ENCODE peak calls at places on chromosomes 7 and 10, in nine cellular contexts. X, O, Y, W, B, J, D, A and S are unnamed samples.
A peak's percentile ranks its signal among the peaks of the same experiment; 100 is the strongest.

GRCh38 chr10:69179089-69179742 is 818 bp upstream of the SUPV3L1 start:
- DNase-seq in X (peak; percentile 16), O (peak; percentile 81), Y (no peak), W (no peak), B (no peak), J (peak; percentile 20), D (no peak), A (peak; percentile 32), S (no peak)

GRCh38 chr7:78576196-78576595 is 777.6 kb downstream of the PHTF2 start:
- DNase-seq in X (no peak), O (no peak), Y (no peak), W (no peak), B (no peak), J (no peak), D (no peak), A (no peak), S (no peak)

GRCh38 chr10:117222552-117223412 is 18.1 kb upstream of the SLC18A2 start:
- DNase-seq in X (no peak), O (no peak), Y (no peak), W (no peak), B (no peak), J (no peak), D (no peak), A (no peak), S (no peak)

GRCh38 chr7:1210321-1210978 is 22.2 kb upstream of the UNCX start:
- DNase-seq in X (no peak), O (no peak), Y (no peak), W (no peak), B (no peak), J (no peak), D (no peak), A (no peak), S (peak; percentile 65)

GRCh38 chr10:6507311-6507710 is 72.8 kb downstream of the PRKCQ start:
- DNase-seq in X (no peak), O (no peak), Y (no peak), W (no peak), B (no peak), J (no peak), D (no peak), A (no peak), S (no peak)

GRCh38 chr10:100528885-100529472 is 692 bp downstream of the NDUFB8 start:
- DNase-seq in X (no peak), O (no peak), Y (no peak), W (no peak), B (no peak), J (no peak), D (no peak), A (no peak), S (no peak)

GRCh38 chr10:14736600-14737081 is 38.1 kb downstream of the FAM107B start:
- DNase-seq in X (peak; percentile 37), O (no peak), Y (no peak), W (peak; percentile 84), B (no peak), J (no peak), D (peak; percentile 72), A (peak; percentile 35), S (peak; percentile 74)

GRCh38 chr7:19294629-19295028 is 149.4 kb upstream of the FERD3L start:
- DNase-seq in X (no peak), O (no peak), Y (no peak), W (no peak), B (no peak), J (no peak), D (no peak), A (peak; percentile 21), S (no peak)

GRCh38 chr7:3697472-3697871 is 396.4 kb downstream of the SDK1 start:
- DNase-seq in X (no peak), O (no peak), Y (no peak), W (no peak), B (no peak), J (no peak), D (no peak), A (no peak), S (no peak)

GRCh38 chr7:2802504-2803341 is 41.4 kb downstream of the GNA12 start:
- DNase-seq in X (no peak), O (no peak), Y (no peak), W (peak; percentile 23), B (no peak), J (no peak), D (no peak), A (peak; percentile 38), S (peak; percentile 87)

GRCh38 chr7:45663167-45663921 is 89.2 kb downstream of the ADCY1 start:
- DNase-seq in X (no peak), O (no peak), Y (peak; percentile 70), W (no peak), B (peak; percentile 73), J (peak; percentile 49), D (peak; percentile 52), A (peak; percentile 32), S (no peak)

GRCh38 chr10:34816067-34817002 is 1.2 kb upstream of the PARD3 start:
- DNase-seq in X (peak; percentile 25), O (no peak), Y (peak; percentile 34), W (peak; percentile 63), B (no peak), J (no peak), D (peak; percentile 59), A (peak; percentile 42), S (no peak)

GRCh38 chr10:79552143-79552542 is 8.1 kb downstream of the SFTPA2 start:
- DNase-seq in X (no peak), O (no peak), Y (no peak), W (no peak), B (no peak), J (no peak), D (no peak), A (no peak), S (no peak)

GRCh38 chr10:75265856-75266255 is 30.1 kb upstream of the COMTD1 start:
- DNase-seq in X (no peak), O (no peak), Y (no peak), W (no peak), B (no peak), J (no peak), D (no peak), A (no peak), S (no peak)

GRCh38 chr10:75261813-75262725 is 26.3 kb upstream of the COMTD1 start:
- DNase-seq in X (peak; percentile 27), O (no peak), Y (no peak), W (no peak), B (no peak), J (peak; percentile 84), D (no peak), A (peak; percentile 59), S (no peak)

GRCh38 chr10:75263806-75264205 is 28.0 kb upstream of the COMTD1 start:
- DNase-seq in X (no peak), O (no peak), Y (no peak), W (no peak), B (no peak), J (peak; percentile 83), D (no peak), A (no peak), S (no peak)

GRCh38 chr10:75266945-75267344 is 31.2 kb upstream of the COMTD1 start:
- DNase-seq in X (no peak), O (no peak), Y (no peak), W (no peak), B (no peak), J (no peak), D (no peak), A (no peak), S (no peak)

DNA sequence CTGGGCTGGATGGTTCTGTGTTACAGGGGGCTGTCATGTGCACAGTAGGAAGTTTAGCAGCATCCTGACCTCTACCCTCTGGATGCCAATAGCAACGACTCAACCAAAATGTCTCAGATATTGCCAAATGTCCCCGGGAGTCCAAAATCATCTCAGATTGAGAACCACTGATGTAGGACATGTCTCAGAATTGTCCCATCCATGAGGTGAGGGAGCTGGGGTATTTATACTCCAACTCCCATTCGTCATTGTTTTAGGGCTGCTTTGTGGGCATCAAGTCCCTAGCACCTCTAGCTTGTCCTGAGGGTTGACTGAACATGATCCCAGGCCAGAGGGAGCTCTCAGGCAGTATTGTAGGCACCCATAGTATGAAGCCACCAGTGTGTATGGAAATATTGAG is 25.2 kb upstream of the COMTD1 start:
- DNase-seq in X (no peak), O (no peak), Y (no peak), W (no peak), B (no peak), J (no peak), D (no peak), A (no peak), S (no peak)
- H3K27ac ChIP-seq in X (no peak overlapping the region), O (no peak overlapping the region), Y (no peak overlapping the region), W (no peak overlapping the region), B (no peak overlapping the region), J (peak overlapping the region; percentile 93), D (no peak overlapping the region), A (peak overlapping the region; percentile 86), S (no peak overlapping the region)

GRCh38 chr7:122736183-122736582 is 33.5 kb upstream of the RNF148 start:
- DNase-seq in X (no peak), O (no peak), Y (no peak), W (no peak), B (no peak), J (no peak), D (no peak), A (no peak), S (no peak)
- H3K27ac ChIP-seq in X (no peak overlapping the region), O (no peak overlapping the region), Y (peak overlapping the region; percentile 73), W (no peak overlapping the region), B (no peak overlapping the region), J (no peak overlapping the region), D (no peak overlapping the region), A (no peak overlapping the region), S (no peak overlapping the region)

GRCh38 chr7:28135296-28135695 is 45.3 kb downstream of the JAZF1 start:
- DNase-seq in X (peak; percentile 41), O (no peak), Y (no peak), W (no peak), B (no peak), J (no peak), D (no peak), A (no peak), S (no peak)
- H3K27ac ChIP-seq in X (peak overlapping the region; percentile 73), O (no peak overlapping the region), Y (no peak overlapping the region), W (no peak overlapping the region), B (no peak overlapping the region), J (no peak overlapping the region), D (no peak overlapping the region), A (peak overlapping the region; percentile 24), S (no peak overlapping the region)

DNA sequence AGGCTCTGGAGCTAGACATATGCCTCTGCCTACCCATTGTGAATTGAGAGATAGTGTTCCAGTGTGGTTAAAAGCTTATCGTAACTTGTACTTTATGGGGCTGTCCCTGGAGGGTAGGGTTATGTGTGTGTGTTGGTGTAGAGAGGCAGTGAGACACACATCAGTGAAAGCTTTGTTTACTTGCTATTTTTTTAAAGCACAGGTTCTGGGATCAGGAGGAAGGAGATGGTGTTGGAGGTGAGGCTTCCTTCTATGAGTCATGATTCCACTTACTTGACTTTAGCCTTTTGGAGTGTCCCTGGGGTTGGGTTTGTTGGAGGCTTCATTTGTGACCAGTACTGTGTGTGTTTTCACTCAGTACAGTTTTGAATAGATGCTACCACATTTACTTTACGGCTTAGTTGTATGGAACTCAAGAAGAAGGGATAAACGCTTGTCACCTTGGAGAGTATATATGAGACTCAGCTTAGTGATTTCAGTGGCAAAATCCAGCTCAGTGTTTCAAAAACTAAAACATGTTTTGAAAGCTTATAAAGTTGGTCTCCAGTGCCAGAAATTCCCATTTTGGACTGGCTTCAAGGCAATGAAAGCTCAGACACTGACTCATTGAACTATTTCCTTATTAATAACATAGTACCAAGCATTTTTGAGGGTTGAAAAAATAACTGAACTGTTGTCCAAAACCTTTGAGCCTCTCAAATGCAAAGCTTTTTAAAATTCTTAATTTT is 106.2 kb downstream of the PLXDC2 start:
- DNase-seq in X (peak; percentile 46), O (no peak), Y (no peak), W (no peak), B (no peak), J (no peak), D (no peak), A (peak; percentile 20), S (no peak)
- H3K27ac ChIP-seq in X (peak overlapping the region; percentile 73), O (no peak overlapping the region), Y (no peak overlapping the region), W (no peak overlapping the region), B (peak overlapping the region; percentile 82), J (peak overlapping the region; percentile 41), D (peak overlapping the region; percentile 33), A (peak overlapping the region; percentile 21), S (peak overlapping the region; percentile 99)